ENCODE peak calls at places on chromosome 15, in seven cellular contexts. W is activated CD8-positive, alpha-beta memory T cell treated with anti-CD3 and anti-CD28 coated beads for 1 hour; C is T-cell; U is aorta; H is activated CD4-positive, alpha-beta T cell treated with anti-CD3 and anti-CD28 coated beads, Interleukin-2, amount 10 ng/mL, durations not matched to agents 7 days and 5 days; I is lower lobe of right lung; L is sciatic nerve. S is an unnamed sample.

GRCh38 chr15:68682906-68683490 is 104.2 kb downstream of the CORO2B start:
- DNase-seq in W (no peak), C (no peak), U (no peak), H (no peak), I (no peak), L (no peak), S (no peak)

GRCh38 chr15:98853593-98854420 is 153.8 kb downstream of the PGPEP1L start:
- DNase-seq in W (no peak), C (no peak), U (no peak), H (no peak), I (peak; percentile 52), L (no peak), S (no peak)

GRCh38 chr15:35669021-35669420 is 123.1 kb upstream of the DPH6 start:
- DNase-seq in W (no peak), C (no peak), U (no peak), H (no peak), I (no peak), L (no peak), S (no peak)

GRCh38 chr15:92019706-92020105 is 166.2 kb downstream of the SLCO3A1 start:
- DNase-seq in W (no peak), C (no peak), U (no peak), H (no peak), I (no peak), L (no peak), S (no peak)

GRCh38 chr15:42448281-42448680 is 42.7 kb downstream of the ZNF106 start:
- DNase-seq in W (no peak), C (no peak), U (no peak), H (no peak), I (no peak), L (no peak), S (no peak)

GRCh38 chr15:42367041-42367440 is 7.7 kb downstream of the CAPN3 start:
- DNase-seq in W (no peak), C (no peak), U (no peak), H (no peak), I (peak; percentile 70), L (no peak), S (peak; percentile 70)

GRCh38 chr15:69860921-69861320 is 236.8 kb downstream of the TLE3 start:
- DNase-seq in W (no peak), C (no peak), U (no peak), H (no peak), I (no peak), L (no peak), S (no peak)

GRCh38 chr15:50777045-50777444 is 11.5 kb upstream of the SPPL2A start:
- DNase-seq in W (no peak), C (no peak), U (no peak), H (no peak), I (no peak), L (no peak), S (no peak)

GRCh38 chr15:59218710-59219109 is 12.1 kb downstream of the LDHAL6B start:
- DNase-seq in W (no peak), C (no peak), U (no peak), H (no peak), I (no peak), L (no peak), S (no peak)

GRCh38 chr15:61420546-61420945 is 191.4 kb upstream of the RORA start:
- DNase-seq in W (no peak), C (no peak), U (no peak), H (no peak), I (no peak), L (no peak), S (no peak)

GRCh38 chr15:45157974-45158373 is 28.2 kb downstream of the DUOX1 start:
- DNase-seq in W (no peak), C (no peak), U (no peak), H (no peak), I (no peak), L (no peak), S (no peak)

GRCh38 chr15:78938608-78939488 is 6.0 kb downstream of the CTSH start:
- DNase-seq in W (no peak), C (no peak), U (no peak), H (no peak), I (no peak), L (no peak), S (peak; percentile 73)

GRCh38 chr15:66763186-66764066 is 61.4 kb downstream of the SMAD6 start:
- DNase-seq in W (no peak), C (no peak), U (peak; percentile 96), H (no peak), I (peak; percentile 95), L (peak; percentile 79), S (no peak)

GRCh38 chr15:76032046-76032445 is 19.8 kb upstream of the NRG4 start:
- DNase-seq in W (no peak), C (no peak), U (no peak), H (no peak), I (no peak), L (no peak), S (no peak)

GRCh38 chr15:43465105-43465504 is 27.9 kb downstream of the TP53BP1 start:
- DNase-seq in W (no peak), C (no peak), U (no peak), H (no peak), I (no peak), L (no peak), S (no peak)

GRCh38 chr15:86609275-86609674 is 529.6 kb downstream of the AGBL1 start:
- DNase-seq in W (no peak), C (no peak), U (no peak), H (no peak), I (no peak), L (no peak), S (no peak)

GRCh38 chr15:92821491-92822116 is 78.5 kb upstream of the CHD2 start:
- DNase-seq in W (no peak), C (no peak), U (no peak), H (no peak), I (no peak), L (no peak), S (no peak)

GRCh38 chr15:92149029-92149428 is 244.7 kb upstream of the ST8SIA2 start:
- DNase-seq in W (no peak), C (no peak), U (no peak), H (no peak), I (no peak), L (no peak), S (no peak)

GRCh38 chr15:66838671-66839239 is 136.7 kb downstream of the SMAD6 start:
- DNase-seq in W (no peak), C (no peak), U (no peak), H (no peak), I (no peak), L (no peak), S (no peak)

GRCh38 chr15:77580991-77581682 is 51.6 kb downstream of the LINGO1 start:
- DNase-seq in W (no peak), C (no peak), U (no peak), H (no peak), I (no peak), L (no peak), S (no peak)

GRCh38 chr15:58438956-58439355 is 7.2 kb downstream of the LIPC start:
- DNase-seq in W (no peak), C (peak; percentile 19), U (no peak), H (peak; percentile 58), I (no peak), L (no peak), S (no peak)

GRCh38 chr15:67790610-67791319 is 34.5 kb upstream of the SKOR1 start:
- DNase-seq in W (no peak), C (no peak), U (no peak), H (no peak), I (no peak), L (no peak), S (no peak)

GRCh38 chr15:59814409-59814808 is 125.3 kb upstream of the BNIP2 start:
- DNase-seq in W (no peak), C (peak; percentile 59), U (no peak), H (peak; percentile 37), I (no peak), L (no peak), S (no peak)

GRCh38 chr15:60727260-60727659 is 248.3 kb upstream of the ICE2 start:
- DNase-seq in W (no peak), C (no peak), U (no peak), H (no peak), I (no peak), L (no peak), S (no peak)

GRCh38 chr15:80156176-80156720 is 3.4 kb downstream of the FAH start:
- DNase-seq in W (no peak), C (no peak), U (no peak), H (no peak), I (no peak), L (no peak), S (no peak)

GRCh38 chr15:67884514-67885225 is 44.8 kb upstream of the RNU6-1 start:
- DNase-seq in W (peak; percentile 43), C (peak; percentile 19), U (peak; percentile 86), H (peak; percentile 42), I (peak; percentile 91), L (peak; percentile 92), S (no peak)

GRCh38 chr15:43439268-43439667 is 53.7 kb downstream of the TP53BP1 start:
- DNase-seq in W (no peak), C (no peak), U (no peak), H (no peak), I (no peak), L (no peak), S (no peak)

GRCh38 chr15:74609938-74610301 is 5.7 kb upstream of the CLK3 start:
- DNase-seq in W (no peak), C (no peak), U (no peak), H (no peak), I (no peak), L (no peak), S (no peak)

GRCh38 chr15:49697121-49697520 is 76.3 kb downstream of the DTWD1 start:
- DNase-seq in W (no peak), C (no peak), U (no peak), H (no peak), I (no peak), L (no peak), S (no peak)

GRCh38 chr15:63291507-63291906 is 14.1 kb downstream of the APH1B start:
- DNase-seq in W (no peak), C (no peak), U (no peak), H (no peak), I (no peak), L (no peak), S (no peak)

GRCh38 chr15:80568876-80569605 is 126.1 kb upstream of the ABHD17C start:
- DNase-seq in W (no peak), C (no peak), U (no peak), H (no peak), I (no peak), L (no peak), S (no peak)

GRCh38 chr15:39426552-39427532 is 154.0 kb upstream of the THBS1 start:
- DNase-seq in W (peak; percentile 53), C (peak; percentile 79), U (peak; percentile 83), H (peak; percentile 81), I (peak; percentile 73), L (no peak), S (peak; percentile 98)

S was measured in CD14-positive monocyte.